ENCODE peak calls at places on chromosomes 3 and 15, in six cellular contexts. E is Peyer's patch, G is IMR-90, F is right lobe of liver, B is tibial artery, I is lower leg skin. V is an unnamed sample.

GRCh38 chr15:33243393-33243792 is 48.9 kb upstream of the FMN1 start:
- DNase-seq in E (no peak), G (peak; percentile 12), F (no peak), B (no peak), I (no peak), V (no peak)

GRCh38 chr3:115548611-115549010 is 74.7 kb upstream of the GAP43 start:
- DNase-seq in E (no peak), G (no peak), F (no peak), B (no peak), I (no peak), V (no peak)

GRCh38 chr3:107598926-107599754 is 76.4 kb downstream of the BBX start:
- DNase-seq in E (peak; percentile 47), G (peak; percentile 44), F (peak; percentile 58), B (peak; percentile 50), I (no peak), V (peak; percentile 67)

GRCh38 chr3:182837855-182838454 is 44.7 kb downstream of the ATP11B start:
- DNase-seq in E (no peak), G (peak; percentile 48), F (no peak), B (no peak), I (no peak), V (peak; percentile 62)

GRCh38 chr3:124558898-124559649 is 171.2 kb upstream of the UMPS start:
- DNase-seq in E (peak; percentile 27), G (peak; percentile 96), F (peak; percentile 43), B (peak; percentile 86), I (peak; percentile 88), V (peak; percentile 96)

GRCh38 chr3:35664460-35664919 is 25.2 kb downstream of the ARPP21 start:
- DNase-seq in E (no peak), G (peak; percentile 16), F (peak; percentile 39), B (no peak), I (peak; percentile 76), V (peak; percentile 79)

GRCh38 chr15:99343836-99344551 is 92.7 kb downstream of the LRRC28 start:
- DNase-seq in E (peak; percentile 38), G (no peak), F (no peak), B (no peak), I (no peak), V (peak; percentile 7)

GRCh38 chr3:67000006-67000405 is 1.9 kb downstream of the KBTBD8 start:
- DNase-seq in E (no peak), G (peak; percentile 86), F (no peak), B (no peak), I (no peak), V (peak; percentile 28)

GRCh38 chr15:40942337-40942854 is 10.9 kb upstream of the CHAC1 start:
- DNase-seq in E (no peak), G (no peak), F (no peak), B (no peak), I (no peak), V (no peak)

GRCh38 chr15:53791616-53792015 is 32.2 kb upstream of the WDR72 start:
- DNase-seq in E (no peak), G (no peak), F (no peak), B (no peak), I (no peak), V (no peak)

GRCh38 chr3:12644297-12644937 is 19.5 kb downstream of the RAF1 start:
- DNase-seq in E (no peak), G (peak; percentile 82), F (no peak), B (no peak), I (no peak), V (peak; percentile 74)

GRCh38 chr3:149085828-149086231 is 503 bp downstream of the HLTF start:
- DNase-seq in E (no peak), G (peak; percentile 42), F (no peak), B (no peak), I (no peak), V (peak; percentile 24)

GRCh38 chr3:13624021-13624420 is 75.1 kb downstream of the FBLN2 start:
- DNase-seq in E (no peak), G (no peak), F (no peak), B (no peak), I (no peak), V (no peak)

GRCh38 chr3:42705039-42705767 is 2.6 kb upstream of the HHATL start:
- DNase-seq in E (no peak), G (no peak), F (no peak), B (peak; percentile 10), I (peak; percentile 69), V (no peak)

GRCh38 chr3:161096771-161097367 is 8.3 kb downstream of the B3GALNT1 start:
- DNase-seq in E (no peak), G (peak; percentile 4), F (no peak), B (no peak), I (no peak), V (peak; percentile 10)

GRCh38 chr15:45612790-45613415 is 21.9 kb upstream of the SQOR start:
- DNase-seq in E (no peak), G (peak; percentile 77), F (no peak), B (no peak), I (no peak), V (peak; percentile 60)

GRCh38 chr3:194203482-194204035 is 67.6 kb downstream of the HES1 start:
- DNase-seq in E (no peak), G (no peak), F (no peak), B (no peak), I (no peak), V (no peak)

GRCh38 chr3:10703875-10704274 is 112.2 kb upstream of the SLC6A11 start:
- DNase-seq in E (no peak), G (peak; percentile 23), F (no peak), B (no peak), I (no peak), V (peak; percentile 50)

GRCh38 chr3:13080591-13080990 is 7.4 kb upstream of the IQSEC1 start:
- DNase-seq in E (no peak), G (no peak), F (no peak), B (peak; percentile 86), I (no peak), V (no peak)

GRCh38 chr3:117439812-117440211 is 730.2 kb downstream of the TUSC7 start:
- DNase-seq in E (no peak), G (peak; percentile 45), F (no peak), B (no peak), I (no peak), V (peak; percentile 21)

GRCh38 chr15:38531509-38531908 is 33.1 kb downstream of the RASGRP1 start:
- DNase-seq in E (no peak), G (peak; percentile 47), F (no peak), B (no peak), I (no peak), V (peak; percentile 53)

GRCh38 chr3:114827495-114827894 is 319.6 kb downstream of the ZBTB20 start:
- DNase-seq in E (no peak), G (peak; percentile 58), F (no peak), B (no peak), I (no peak), V (peak; percentile 75)

GRCh38 chr3:22315925-22316324 is 564.9 kb upstream of the ZNF385D start:
- DNase-seq in E (no peak), G (no peak), F (no peak), B (no peak), I (no peak), V (no peak)

GRCh38 chr15:64461577-64462162 is 1.3 kb downstream of the ZNF609 start:
- DNase-seq in E (no peak), G (peak; percentile 27), F (no peak), B (no peak), I (no peak), V (peak; percentile 48)

GRCh38 chr3:77041156-77041696 is 1.3 kb downstream of the ROBO2 start:
- DNase-seq in E (no peak), G (no peak), F (no peak), B (no peak), I (no peak), V (no peak)

GRCh38 chr3:72034956-72035355 is 250.0 kb upstream of the PROK2 start:
- DNase-seq in E (no peak), G (no peak), F (no peak), B (no peak), I (no peak), V (no peak)

GRCh38 chr15:48530528-48530927 is 115.0 kb downstream of the FBN1 start:
- DNase-seq in E (no peak), G (no peak), F (no peak), B (no peak), I (no peak), V (no peak)

GRCh38 chr15:74025436-74025835 is 30.9 kb downstream of the PML start:
- DNase-seq in E (no peak), G (peak; percentile 61), F (no peak), B (no peak), I (peak; percentile 50), V (peak; percentile 44)

GRCh38 chr15:70787001-70787400 is 23.6 kb upstream of the UACA start:
- DNase-seq in E (no peak), G (no peak), F (no peak), B (no peak), I (no peak), V (no peak)

GRCh38 chr3:33885496-33885895 is 87.1 kb downstream of the PDCD6IP start:
- DNase-seq in E (no peak), G (no peak), F (no peak), B (no peak), I (no peak), V (no peak)

GRCh38 chr3:33886015-33886414 is 87.6 kb downstream of the PDCD6IP start:
- DNase-seq in E (no peak), G (peak; percentile 23), F (no peak), B (no peak), I (no peak), V (no peak)

GRCh38 chr3:33884701-33885100 is 86.3 kb downstream of the PDCD6IP start:
- DNase-seq in E (no peak), G (no peak), F (no peak), B (no peak), I (no peak), V (no peak)

GRCh38 chr3:33883538-33884203 is 85.2 kb downstream of the PDCD6IP start:
- DNase-seq in E (no peak), G (peak; percentile 49), F (no peak), B (no peak), I (no peak), V (peak; percentile 69)

GRCh38 chr3:33884204-33884561 is 85.8 kb downstream of the PDCD6IP start:
- DNase-seq in E (no peak), G (no peak), F (no peak), B (no peak), I (no peak), V (peak; percentile 44)
- TF ChIP-seq CTCF in E (no peak), G (peak; percentile 5), F (peak; percentile 13), B (no peak), I (no peak), V (peak; percentile 49)

DNA sequence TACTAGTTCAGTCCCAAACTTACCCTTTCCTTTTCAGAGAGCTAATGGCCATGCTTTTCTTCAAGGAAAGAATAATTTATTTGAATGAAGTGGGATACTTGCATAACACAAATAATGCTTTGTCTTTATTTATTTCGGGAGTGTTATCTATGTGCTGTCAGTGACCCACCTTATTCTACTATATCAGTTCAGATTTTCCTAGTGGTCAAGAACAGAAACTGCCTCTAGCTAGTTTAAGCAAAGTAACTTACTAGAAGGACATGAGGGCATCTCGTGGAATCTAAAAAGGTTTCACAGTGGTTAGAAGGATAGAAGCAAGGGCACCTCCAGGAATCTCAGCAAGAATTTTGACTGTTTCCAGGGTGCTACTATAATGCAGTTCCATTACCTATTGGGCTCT is 3.8 kb upstream of the TIMMDC1 start:
- DNase-seq in E (no peak), G (no peak), F (no peak), B (no peak), I (no peak), V (no peak)
- TF ChIP-seq CTCF in E (no peak), G (no peak), F (no peak), B (no peak), I (no peak), V (no peak)

GRCh38 chr3:190286014-190286413 is 36.2 kb downstream of the CLDN1 start:
- DNase-seq in E (no peak), G (no peak), F (no peak), B (no peak), I (no peak), V (no peak)
- TF ChIP-seq CTCF in E (no peak), G (no peak), F (no peak), B (no peak), I (no peak), V (no peak)

GRCh38 chr15:51727141-51727897 is 10.1 kb downstream of the LYSMD2 start:
- DNase-seq in E (no peak), G (peak; percentile 60), F (no peak), B (no peak), I (no peak), V (peak; percentile 18)
- TF ChIP-seq CTCF in E (no peak), G (peak; percentile 41), F (no peak), B (no peak), I (no peak), V (peak; percentile 41)